ENCODE peak calls at places on chromosome 14, in nine cellular contexts. I, V, E, J, O, S, M, X and H are unnamed samples.

GRCh38 chr14:72237722-72238666 is 305.8 kb downstream of the RGS6 start:
- DNase-seq in I (no peak), V (no peak), E (no peak), J (no peak), O (no peak), S (no peak), M (no peak), X (no peak), H (no peak)

GRCh38 chr14:69090187-69090789 is 62.6 kb downstream of the DCAF5 start:
- DNase-seq in I (peak; percentile 55), V (peak; percentile 34), E (peak; percentile 17), J (peak; percentile 34), O (no peak), S (peak; percentile 54), M (peak; percentile 61), X (peak; percentile 35), H (no peak)

GRCh38 chr14:60722836-60723217 is 1.3 kb downstream of the SIX4 start:
- DNase-seq in I (no peak), V (no peak), E (no peak), J (peak; percentile 58), O (no peak), S (peak; percentile 56), M (no peak), X (peak; percentile 15), H (peak; percentile 42)

GRCh38 chr14:104171948-104172347 is 33.6 kb downstream of the KIF26A start:
- DNase-seq in I (peak; percentile 3), V (no peak), E (no peak), J (no peak), O (no peak), S (no peak), M (no peak), X (no peak), H (no peak)

GRCh38 chr14:29846339-29847129 is 81.1 kb downstream of the PRKD1 start:
- DNase-seq in I (peak; percentile 17), V (no peak), E (no peak), J (no peak), O (no peak), S (no peak), M (no peak), X (no peak), H (no peak)

GRCh38 chr14:72812292-72812851 is 81.5 kb downstream of the DPF3 start:
- DNase-seq in I (peak; percentile 9), V (peak; percentile 15), E (no peak), J (no peak), O (no peak), S (no peak), M (no peak), X (no peak), H (no peak)

GRCh38 chr14:81464253-81465001 is 64.3 kb upstream of the STON2 start:
- DNase-seq in I (peak; percentile 45), V (peak; percentile 69), E (peak; percentile 68), J (peak; percentile 71), O (peak; percentile 60), S (peak; percentile 81), M (peak; percentile 71), X (peak; percentile 60), H (peak; percentile 75)

GRCh38 chr14:70642313-70643235 is 858 bp downstream of the TTC9 start:
- DNase-seq in I (no peak), V (peak; percentile 9), E (peak; percentile 73), J (no peak), O (no peak), S (peak; percentile 20), M (no peak), X (no peak), H (peak; percentile 70)

GRCh38 chr14:68232643-68233055 is 413.1 kb downstream of the RAD51B start:
- DNase-seq in I (peak; percentile 99), V (no peak), E (peak; percentile 68), J (peak; percentile 99), O (peak; percentile 69), S (peak; percentile 97), M (peak; percentile 99), X (peak; percentile 77), H (peak; percentile 49)

GRCh38 chr14:74083161-74083560 is 1.1 kb downstream of the ALDH6A1 start:
- DNase-seq in I (no peak), V (peak; percentile 7), E (no peak), J (no peak), O (no peak), S (no peak), M (no peak), X (no peak), H (no peak)

DNA sequence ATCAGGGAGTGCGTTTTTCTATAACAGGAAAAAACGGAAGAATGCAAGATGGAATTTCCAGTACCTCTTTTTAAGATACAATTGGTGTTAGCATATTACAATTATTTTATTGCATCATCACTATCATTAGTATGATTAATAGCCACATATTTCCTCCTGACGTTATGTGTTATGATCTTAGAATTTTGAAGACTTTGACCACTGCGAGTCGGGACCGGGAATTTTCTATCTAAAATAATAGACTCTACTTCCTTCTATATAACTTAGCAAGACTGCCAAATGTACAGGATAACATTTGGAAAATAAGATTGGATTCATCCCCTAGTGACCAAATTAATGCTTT is 717 bp upstream of the SAV1 start:
- DNase-seq in I (no peak), V (no peak), E (no peak), J (no peak), O (no peak), S (no peak), M (no peak), X (no peak), H (no peak)
- TF ChIP-seq CTCF in I (no peak), V (no peak), E (no peak), J (no peak), O (no peak), S (no peak), M (no peak), X (no peak), H (no peak)

DNA sequence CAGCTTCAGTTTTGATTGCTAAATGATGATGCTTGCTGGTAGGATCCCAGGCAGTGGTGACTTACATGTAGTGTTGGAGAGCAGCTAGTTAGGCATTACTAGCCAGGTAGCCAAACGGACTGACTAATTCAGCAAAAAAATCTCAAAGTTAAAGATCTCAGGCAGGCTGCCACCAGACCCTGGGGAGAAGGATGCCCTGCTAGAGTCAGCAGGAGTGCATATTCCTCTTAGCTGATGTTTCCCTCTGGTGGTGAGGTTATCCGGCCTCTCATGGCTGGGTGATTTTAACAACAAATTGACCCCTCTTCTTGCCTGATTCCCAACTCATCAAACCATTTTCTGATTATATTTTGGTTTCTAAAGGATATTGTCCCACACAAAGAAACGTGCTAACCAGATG is 2.8 kb downstream of the EFS start:
- DNase-seq in I (no peak), V (no peak), E (no peak), J (peak; percentile 14), O (no peak), S (peak; percentile 18), M (no peak), X (no peak), H (no peak)
- TF ChIP-seq CTCF in I (no peak), V (peak; percentile 25), E (no peak), J (peak; percentile 31), O (no peak), S (peak; percentile 34), M (peak; percentile 13), X (no peak), H (no peak)

DNA sequence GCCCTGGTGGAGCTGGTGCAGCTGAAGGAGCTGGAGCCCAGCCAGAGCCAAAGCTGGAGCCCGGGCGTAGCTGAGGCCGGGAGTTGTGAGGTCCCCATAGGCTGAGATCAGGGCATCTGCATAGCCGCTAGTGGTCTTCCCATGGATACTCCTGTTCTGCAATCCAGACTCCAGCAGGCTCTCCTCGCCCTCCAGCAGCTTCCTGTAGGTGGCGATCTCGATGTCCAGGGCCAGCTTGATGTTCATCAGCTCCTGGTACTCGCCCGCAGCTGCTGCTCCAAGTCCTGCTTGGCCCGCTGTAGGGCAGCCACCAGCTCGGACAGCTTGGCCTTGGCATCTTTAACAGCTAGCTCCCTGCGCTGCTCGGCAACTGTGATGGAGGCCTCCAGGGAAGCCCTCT is 966.1 kb downstream of the FSCB start:
- DNase-seq in I (no peak), V (peak; percentile 5), E (no peak), J (no peak), O (no peak), S (no peak), M (no peak), X (peak; percentile 2), H (no peak)
- TF ChIP-seq CTCF in I (no peak), V (peak; percentile 41), E (no peak), J (no peak), O (no peak), S (no peak), M (no peak), X (no peak), H (no peak)

DNA sequence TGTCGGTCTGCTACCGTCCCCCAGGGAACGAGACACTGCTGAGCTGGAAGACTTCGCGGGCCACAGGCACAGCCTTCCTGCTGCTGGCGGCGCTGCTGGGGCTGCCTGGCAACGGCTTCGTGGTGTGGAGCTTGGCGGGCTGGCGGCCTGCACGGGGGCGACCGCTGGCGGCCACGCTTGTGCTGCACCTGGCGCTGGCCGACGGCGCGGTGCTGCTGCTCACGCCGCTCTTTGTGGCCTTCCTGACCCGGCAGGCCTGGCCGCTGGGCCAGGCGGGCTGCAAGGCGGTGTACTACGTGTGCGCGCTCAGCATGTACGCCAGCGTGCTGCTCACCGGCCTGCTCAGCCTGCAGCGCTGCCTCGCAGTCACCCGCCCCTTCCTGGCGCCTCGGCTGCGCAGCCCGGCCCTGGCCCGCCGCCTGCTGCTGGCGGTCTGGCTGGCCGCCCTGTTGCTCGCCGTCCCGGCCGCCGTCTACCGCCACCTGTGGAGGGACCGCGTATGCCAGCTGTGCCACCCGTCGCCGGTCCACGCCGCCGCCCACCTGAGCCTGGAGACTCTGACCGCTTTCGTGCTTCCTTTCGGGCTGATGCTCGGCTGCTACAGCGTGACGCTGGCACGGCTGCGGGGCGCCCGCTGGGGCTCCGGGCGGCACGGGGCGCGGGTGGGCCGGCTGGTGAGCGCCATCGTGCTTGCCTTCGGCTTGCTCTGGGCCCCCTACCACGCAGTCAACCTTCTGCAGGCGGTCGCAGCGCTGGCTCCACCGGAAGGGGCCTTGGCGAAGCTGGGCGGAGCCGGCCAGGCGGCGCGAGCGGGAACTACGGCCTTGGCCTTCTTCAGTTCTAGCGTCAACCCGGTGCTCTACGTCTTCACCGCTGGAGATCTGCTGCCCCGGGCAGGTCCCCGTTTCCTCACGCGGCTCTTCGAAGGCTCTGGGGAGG is at the start of gene LTB4R:
- DNase-seq in I (peak; percentile 70), V (no peak), E (peak; percentile 76), J (peak; percentile 81), O (no peak), S (peak; percentile 90), M (peak; percentile 82), X (no peak), H (peak; percentile 85)
- TF ChIP-seq CTCF in I (no peak), V (no peak), E (peak; percentile 51), J (peak; percentile 17), O (no peak), S (peak; percentile 16), M (no peak), X (no peak), H (peak; percentile 44)

GRCh38 chr14:56687123-56687522 is 107.5 kb downstream of the TMEM260 start:
- DNase-seq in I (peak; percentile 11), V (no peak), E (no peak), J (no peak), O (no peak), S (no peak), M (no peak), X (no peak), H (no peak)

DNA sequence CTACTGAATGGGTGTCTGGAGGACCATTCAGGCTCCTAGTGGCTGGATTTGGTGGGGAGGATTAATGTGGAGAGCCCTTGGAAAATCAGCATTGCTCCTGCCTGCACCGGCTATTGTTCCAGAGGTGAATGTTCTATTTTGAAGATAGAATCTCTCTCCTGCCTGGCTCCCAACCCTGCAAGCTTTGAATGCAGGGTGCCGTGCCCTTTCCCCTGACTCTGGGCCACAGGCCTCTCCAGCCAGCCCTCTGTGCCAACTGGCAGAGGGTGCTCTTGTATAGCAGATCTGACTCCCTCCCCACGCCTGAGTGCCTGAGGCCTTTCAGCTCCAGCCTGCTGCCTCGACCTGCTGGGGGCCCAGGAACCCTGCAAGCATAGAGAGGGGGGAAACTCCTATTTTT is 106.8 kb downstream of the TMEM260 start:
- DNase-seq in I (peak; percentile 19), V (peak; percentile 73), E (no peak), J (no peak), O (no peak), S (no peak), M (no peak), X (no peak), H (no peak)
- TF ChIP-seq CTCF in I (no peak), V (peak; percentile 48), E (no peak), J (no peak), O (no peak), S (no peak), M (no peak), X (no peak), H (no peak)